ENCODE peak calls at places on chromosome 21, in five cellular contexts. U is body of pancreas, V is endothelial cell of umbilical vein, B is breast epithelium, I is H1. O is an unnamed sample. For H3K4me1, the result is how much of the 10 kb centered on the place peaks cover.

GRCh38 chr21:30491963-30492428 is at the start of gene KRTAP19-3:
- DNase-seq in U (no peak), V (no peak), B (no peak), I (no peak), O (no peak)

GRCh38 chr21:22490044-22490443 is 1491.8 kb downstream of the NCAM2 start:
- DNase-seq in U (no peak), V (no peak), B (no peak), I (no peak), O (no peak)

GRCh38 chr21:26405735-26406361 is 167.2 kb downstream of the CYYR1 start:
- DNase-seq in U (no peak), V (peak), B (no peak), I (no peak), O (no peak)

GRCh38 chr21:21163904-21164303 is 165.7 kb downstream of the NCAM2 start:
- DNase-seq in U (peak), V (peak), B (peak), I (no peak), O (peak)

GRCh38 chr21:46409641-46410406 is 48.9 kb upstream of the DIP2A start:
- DNase-seq in U (no peak), V (no peak), B (no peak), I (no peak), O (no peak)

GRCh38 chr21:9774347-9774746 is 747.0 kb upstream of the TPTE start:
- DNase-seq in U (no peak), V (no peak), B (no peak), I (no peak), O (no peak)

GRCh38 chr21:33403786-33404571 is 766 bp downstream of the IFNGR2 start:
- DNase-seq in U (peak), V (peak), B (peak), I (no peak), O (peak)

GRCh38 chr21:28447453-28447852 is 545.2 kb downstream of the LTN1 start:
- DNase-seq in U (no peak), V (no peak), B (no peak), I (no peak), O (no peak)

GRCh38 chr21:28745131-28746055 is 247.3 kb downstream of the LTN1 start:
- DNase-seq in U (peak), V (peak), B (peak), I (peak), O (peak)

GRCh38 chr21:22575165-22575584 is 1577.0 kb downstream of the NCAM2 start:
- DNase-seq in U (no peak), V (peak), B (no peak), I (peak), O (no peak)

GRCh38 chr21:32359719-32360260 is 33.0 kb downstream of the URB1 start:
- DNase-seq in U (peak), V (no peak), B (no peak), I (no peak), O (no peak)

GRCh38 chr21:32347887-32348450 is 44.8 kb downstream of the URB1 start:
- DNase-seq in U (no peak), V (no peak), B (no peak), I (no peak), O (no peak)

GRCh38 chr21:34128124-34128523 is 54.7 kb downstream of the MRPS6 start:
- DNase-seq in U (no peak), V (no peak), B (no peak), I (no peak), O (no peak)

GRCh38 chr21:34867785-34868184 is 181.3 kb downstream of the RUNX1 start:
- DNase-seq in U (no peak), V (no peak), B (no peak), I (no peak), O (no peak)

GRCh38 chr21:17491716-17492414 is 21.0 kb upstream of the CXADR start:
- DNase-seq in U (peak), V (peak), B (no peak), I (no peak), O (no peak)

GRCh38 chr21:40270134-40270533 is 402.9 kb downstream of the PCP4 start:
- DNase-seq in U (no peak), V (no peak), B (no peak), I (no peak), O (no peak)

GRCh38 chr21:27704567-27705166 is 737.8 kb upstream of the ADAMTS5 start:
- DNase-seq in U (no peak), V (no peak), B (no peak), I (no peak), O (no peak)

GRCh38 chr21:46216132-46216747 is 12.3 kb downstream of the LSS start:
- DNase-seq in U (no peak), V (no peak), B (no peak), I (no peak), O (no peak)

GRCh38 chr21:17784604-17785402 is 34.4 kb downstream of the C21orf91 start:
- DNase-seq in U (no peak), V (no peak), B (no peak), I (no peak), O (no peak)

GRCh38 chr21:27134513-27134912 is 167.6 kb upstream of the ADAMTS5 start:
- DNase-seq in U (no peak), V (no peak), B (no peak), I (no peak), O (no peak)

GRCh38 chr21:27246741-27247140 is 279.9 kb upstream of the ADAMTS5 start:
- DNase-seq in U (no peak), V (no peak), B (no peak), I (no peak), O (no peak)

GRCh38 chr21:42063578-42064521 is 7.3 kb upstream of the UMODL1 start:
- DNase-seq in U (peak), V (no peak), B (no peak), I (no peak), O (peak)

GRCh38 chr21:25986928-25987327 is 183.6 kb downstream of the APP start:
- DNase-seq in U (no peak), V (no peak), B (no peak), I (no peak), O (no peak)

GRCh38 chr21:31293986-31294385 is 50.1 kb downstream of the TIAM1 start:
- DNase-seq in U (no peak), V (peak), B (no peak), I (no peak), O (no peak)

GRCh38 chr21:34802180-34802899 is 133.5 kb downstream of the CLIC6 start:
- DNase-seq in U (no peak), V (no peak), B (no peak), I (no peak), O (no peak)

GRCh38 chr21:34148826-34149558 is 75.6 kb downstream of the MRPS6 start:
- DNase-seq in U (no peak), V (no peak), B (no peak), I (no peak), O (no peak)

GRCh38 chr21:29332461-29333354 is 34.0 kb downstream of the BACH1 start:
- DNase-seq in U (no peak), V (peak), B (no peak), I (no peak), O (no peak)

GRCh38 chr21:16241021-16241420 is 511.2 kb downstream of the USP25 start:
- DNase-seq in U (no peak), V (peak), B (no peak), I (no peak), O (no peak)

GRCh38 chr21:31124005-31124404 is 85.7 kb upstream of the KRTAP19-8 start:
- DNase-seq in U (peak), V (no peak), B (no peak), I (no peak), O (peak)

GRCh38 chr21:41813226-41813625 is 46.4 kb upstream of the RIPK4 start:
- DNase-seq in U (no peak), V (no peak), B (no peak), I (no peak), O (no peak)

GRCh38 chr21:42250422-42251403 is 31.8 kb downstream of the ABCG1 start:
- DNase-seq in U (no peak), V (no peak), B (no peak), I (no peak), O (peak)

GRCh38 chr21:34974162-34974981 is 74.7 kb downstream of the RUNX1 start:
- DNase-seq in U (no peak), V (no peak), B (no peak), I (no peak), O (no peak)

GRCh38 chr21:26686278-26686677 is 113.2 kb upstream of the CYYR1 start:
- DNase-seq in U (peak), V (peak), B (no peak), I (no peak), O (no peak)

GRCh38 chr21:16522512-16522911 is 792.7 kb downstream of the USP25 start:
- DNase-seq in U (no peak), V (no peak), B (no peak), I (no peak), O (no peak)

GRCh38 chr21:31730687-31731111 is 1.2 kb downstream of the SCAF4 start:
- DNase-seq in U (peak), V (peak), B (no peak), I (peak), O (no peak)

GRCh38 chr21:30240661-30241060 is 24.8 kb upstream of the CLDN8 start:
- DNase-seq in U (no peak), V (no peak), B (no peak), I (no peak), O (no peak)

GRCh38 chr21:27219068-27219467 is 252.2 kb upstream of the ADAMTS5 start:
- DNase-seq in U (no peak), V (no peak), B (no peak), I (no peak), O (no peak)

GRCh38 chr21:27805696-27806095 is 838.8 kb upstream of the ADAMTS5 start:
- DNase-seq in U (no peak), V (no peak), B (no peak), I (no peak), O (no peak)

GRCh38 chr21:34192646-34193285 is 119.4 kb downstream of the MRPS6 start:
- DNase-seq in U (no peak), V (no peak), B (no peak), I (no peak), O (no peak)

GRCh38 chr21:45110873-45111624 is 36.7 kb downstream of the ADARB1 start:
- DNase-seq in U (no peak), V (no peak), B (no peak), I (no peak), O (no peak)

GRCh38 chr21:45111703-45112102 is 37.3 kb downstream of the ADARB1 start:
- DNase-seq in U (no peak), V (no peak), B (no peak), I (no peak), O (no peak)

GRCh38 chr21:45108808-45109800 is 34.7 kb downstream of the ADARB1 start:
- DNase-seq in U (no peak), V (peak), B (no peak), I (no peak), O (no peak)

GRCh38 chr21:45108034-45108790 is 33.8 kb downstream of the ADARB1 start:
- DNase-seq in U (no peak), V (no peak), B (no peak), I (no peak), O (no peak)

GRCh38 chr21:45109831-45110492 is 35.6 kb downstream of the ADARB1 start:
- DNase-seq in U (peak), V (peak), B (no peak), I (no peak), O (no peak)
- H3K4me1 ChIP-seq in U (under half), V (under half), B (under half), I (under half), O (half or more)

DNA sequence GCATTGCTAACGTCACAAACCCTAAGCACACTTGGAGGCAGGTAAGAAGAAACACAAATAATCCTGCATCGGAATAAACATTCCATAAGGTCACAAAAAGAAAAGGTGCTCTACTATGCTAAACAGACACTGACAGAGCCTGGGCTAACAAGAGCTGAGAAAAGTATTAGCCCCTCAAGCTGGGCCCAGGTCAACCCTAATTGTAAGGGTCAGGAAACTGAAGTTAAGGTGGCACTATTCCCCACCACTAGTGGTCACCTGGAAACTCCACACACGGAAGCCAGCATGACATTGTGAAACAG is 1.3 kb downstream of the PTTG1IP start:
- DNase-seq in U (no peak), V (no peak), B (no peak), I (no peak), O (no peak)
- H3K4me1 ChIP-seq in U (half or more), V (half or more), B (under half), I (under half), O (half or more)

GRCh38 chr21:43884861-43885370 is 19.9 kb downstream of the AGPAT3 start:
- DNase-seq in U (no peak), V (no peak), B (no peak), I (no peak), O (peak)
- H3K4me1 ChIP-seq in U (under half), V (under half), B (under half), I (under half), O (under half)

DNA sequence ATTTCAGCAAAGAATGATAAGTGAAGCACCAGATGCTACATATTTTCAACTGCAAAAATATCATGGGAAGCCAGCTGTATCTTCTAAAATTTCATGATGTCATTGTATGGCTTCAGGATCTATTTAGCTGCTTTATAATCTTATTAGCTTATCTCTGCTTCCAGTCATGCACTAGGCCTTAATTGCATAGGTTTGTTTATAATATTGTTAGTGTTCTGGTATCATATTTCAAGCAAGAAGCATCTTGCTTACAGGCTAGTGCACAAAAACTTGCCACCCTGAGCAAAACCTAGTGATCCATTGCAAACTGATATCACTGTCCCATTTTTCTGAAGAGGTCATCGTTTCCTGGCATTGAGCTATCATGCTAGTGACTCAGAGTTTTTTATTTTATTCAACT is 15.7 kb upstream of the NRIP1 start:
- DNase-seq in U (no peak), V (no peak), B (no peak), I (no peak), O (no peak)
- H3K4me1 ChIP-seq in U (under half), V (under half), B (under half), I (under half), O (under half)

GRCh38 chr21:38756746-38757145 is 49.0 kb upstream of the ETS2 start:
- DNase-seq in U (no peak), V (no peak), B (no peak), I (no peak), O (no peak)
- H3K4me1 ChIP-seq in U (under half), V (under half), B (under half), I (under half), O (half or more)

GRCh38 chr21:43294194-43294902 is 125.5 kb downstream of the CRYAA start:
- DNase-seq in U (no peak), V (no peak), B (no peak), I (no peak), O (no peak)

GRCh38 chr21:43291347-43291950 is 122.6 kb downstream of the CRYAA start:
- DNase-seq in U (no peak), V (no peak), B (no peak), I (no peak), O (no peak)

GRCh38 chr21:43292041-43292865 is 123.4 kb downstream of the CRYAA start:
- DNase-seq in U (no peak), V (no peak), B (no peak), I (no peak), O (no peak)

GRCh38 chr21:43290529-43291346 is 121.9 kb downstream of the CRYAA start:
- DNase-seq in U (no peak), V (no peak), B (no peak), I (no peak), O (peak)

GRCh38 chr21:43292866-43293142 is 124.0 kb downstream of the CRYAA start:
- DNase-seq in U (no peak), V (no peak), B (no peak), I (no peak), O (no peak)
- H3K4me1 ChIP-seq in U (under half), V (under half), B (under half), I (under half), O (under half)

GRCh38 chr21:38852708-38853107 is 47.0 kb downstream of the ETS2 start:
- DNase-seq in U (no peak), V (no peak), B (no peak), I (no peak), O (no peak)
- H3K4me1 ChIP-seq in U (under half), V (under half), B (under half), I (under half), O (under half)

DNA sequence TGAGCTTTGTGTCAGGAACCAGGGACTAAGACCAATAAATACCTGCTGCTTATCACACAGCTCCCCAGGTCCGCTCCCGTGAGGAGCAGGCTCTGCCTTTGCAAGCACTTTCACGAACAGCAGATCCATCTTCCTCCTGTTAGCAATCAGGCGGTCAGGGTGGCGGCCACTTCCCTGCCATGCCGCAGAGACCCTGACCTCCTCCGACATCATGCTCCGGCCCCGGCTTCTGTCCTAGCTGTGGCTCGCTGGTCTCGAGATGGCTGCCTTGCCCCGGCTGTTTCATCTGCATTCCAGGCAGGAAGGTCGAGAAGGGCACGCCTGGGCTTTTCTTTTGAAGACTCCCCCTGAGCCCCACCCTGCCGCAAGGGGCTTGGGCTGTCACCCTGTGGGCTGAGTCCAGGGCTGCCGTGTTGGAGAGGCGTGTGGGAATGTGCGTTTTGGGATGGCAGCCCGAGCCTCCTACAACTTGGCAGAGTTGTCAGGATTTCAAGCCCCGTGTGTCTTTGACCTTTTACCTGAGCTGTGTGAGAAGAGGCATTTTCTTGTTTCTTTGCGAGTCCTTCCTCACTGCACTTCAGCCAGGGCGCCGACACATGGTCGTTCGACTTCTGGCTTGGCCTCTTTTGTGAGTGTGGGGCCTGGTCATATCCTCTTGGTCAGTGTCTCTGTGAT is 59.5 kb downstream of the AGPAT3 start:
- DNase-seq in U (no peak), V (no peak), B (no peak), I (no peak), O (no peak)
- H3K4me1 ChIP-seq in U (under half), V (under half), B (under half), I (under half), O (under half)

DNA sequence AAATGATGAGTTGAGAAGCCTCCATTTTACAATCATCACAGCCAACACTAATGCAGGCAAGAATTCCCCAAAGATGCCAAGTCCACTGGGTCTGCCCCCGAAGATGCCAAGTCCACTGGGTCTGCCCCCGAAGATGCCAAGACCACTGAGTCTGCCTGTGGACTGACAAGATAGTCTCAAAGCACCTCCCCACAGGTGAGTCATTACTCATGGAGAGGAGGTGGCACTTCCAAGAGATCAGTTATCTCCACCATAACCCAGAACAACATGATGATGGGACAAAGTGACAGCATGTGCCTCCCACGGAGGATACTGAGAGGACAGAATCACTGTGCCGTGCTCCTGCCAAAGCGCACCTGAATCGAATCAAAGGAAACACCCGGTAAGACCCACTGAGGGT is 4.8 kb downstream of the PTTG1IP start:
- DNase-seq in U (no peak), V (no peak), B (no peak), I (no peak), O (peak)
- H3K4me1 ChIP-seq in U (under half), V (half or more), B (half or more), I (under half), O (half or more)

GRCh38 chr21:36207577-36208320 is 51.1 kb downstream of the DOP1B start:
- DNase-seq in U (no peak), V (peak), B (no peak), I (no peak), O (no peak)
- H3K4me1 ChIP-seq in U (under half), V (under half), B (under half), I (under half), O (under half)

O was measured in left lung.